ENCODE peak calls at places on chromosomes 13 and 19, in seven cellular contexts. One of them, this sample, is unnamed.

GRCh38 chr19:42284641-42285341 is 15.7 kb downstream of the CIC start:
- DNase-seq in adipocyte: peak
- DNase-seq in cardiac fibroblast: no peak
- DNase-seq in GOT3: no peak
- DNase-seq in frontal cortex: no peak
- DNase-seq in AG20443: no peak
- DNase-seq in cardiac muscle cell: no peak
- DNase-seq in this sample: no peak

GRCh38 chr19:20273951-20274578 is 107.1 kb downstream of the ZNF486 start:
- DNase-seq in adipocyte: no peak
- DNase-seq in cardiac fibroblast: no peak
- DNase-seq in GOT3: no peak
- DNase-seq in frontal cortex: no peak
- DNase-seq in AG20443: no peak
- DNase-seq in cardiac muscle cell: no peak
- DNase-seq in this sample: no peak

GRCh38 chr19:58401825-58402433 is 6.5 kb downstream of the RNF225 start:
- DNase-seq in adipocyte: no peak
- DNase-seq in cardiac fibroblast: no peak
- DNase-seq in GOT3: no peak
- DNase-seq in frontal cortex: no peak
- DNase-seq in AG20443: no peak
- DNase-seq in cardiac muscle cell: no peak
- DNase-seq in this sample: no peak

GRCh38 chr19:13132471-13133166 is 14.6 kb downstream of the NACC1 start:
- DNase-seq in adipocyte: peak
- DNase-seq in cardiac fibroblast: peak
- DNase-seq in GOT3: peak
- DNase-seq in frontal cortex: no peak
- DNase-seq in AG20443: peak
- DNase-seq in cardiac muscle cell: peak
- DNase-seq in this sample: peak

GRCh38 chr19:43639507-43640423 is at the start of gene CADM4:
- DNase-seq in adipocyte: peak
- DNase-seq in cardiac fibroblast: no peak
- DNase-seq in GOT3: no peak
- DNase-seq in frontal cortex: peak
- DNase-seq in AG20443: peak
- DNase-seq in cardiac muscle cell: no peak
- DNase-seq in this sample: no peak

GRCh38 chr13:67227131-67227983 is 2.8 kb downstream of the PCDH9 start:
- DNase-seq in adipocyte: no peak
- DNase-seq in cardiac fibroblast: no peak
- DNase-seq in GOT3: no peak
- DNase-seq in frontal cortex: no peak
- DNase-seq in AG20443: no peak
- DNase-seq in cardiac muscle cell: no peak
- DNase-seq in this sample: no peak

GRCh38 chr19:38718747-38719543 is 25.3 kb downstream of the CAPN12 start:
- DNase-seq in adipocyte: peak
- DNase-seq in cardiac fibroblast: peak
- DNase-seq in GOT3: no peak
- DNase-seq in frontal cortex: no peak
- DNase-seq in AG20443: peak
- DNase-seq in cardiac muscle cell: peak
- DNase-seq in this sample: peak

GRCh38 chr19:1440418-1440801 is 2.2 kb downstream of the RPS15 start:
- DNase-seq in adipocyte: no peak
- DNase-seq in cardiac fibroblast: no peak
- DNase-seq in GOT3: no peak
- DNase-seq in frontal cortex: no peak
- DNase-seq in AG20443: no peak
- DNase-seq in cardiac muscle cell: no peak
- DNase-seq in this sample: no peak

This sample was measured in fibroblast of lung.